ENCODE peak calls at places on chromosome 7, in six cellular contexts. Z, D, L, C, E and A are unnamed samples.

GRCh38 chr7:92691578-92691977 is 101.4 kb upstream of the FAM133B start:
- DNase-seq in Z (peak; percentile 52), D (peak; percentile 37), L (no peak), C (peak; percentile 68), E (peak; percentile 35), A (peak; percentile 33)

GRCh38 chr7:151351967-151352366 is 10.4 kb downstream of the NUB1 start:
- DNase-seq in Z (no peak), D (no peak), L (no peak), C (no peak), E (no peak), A (no peak)

GRCh38 chr7:154409703-154410311 is 357.6 kb downstream of the DPP6 start:
- DNase-seq in Z (no peak), D (no peak), L (no peak), C (peak; percentile 10), E (peak; percentile 36), A (peak; percentile 70)

GRCh38 chr7:97027427-97028234 is 3.0 kb upstream of the DLX5 start:
- DNase-seq in Z (peak; percentile 38), D (peak; percentile 13), L (no peak), C (peak; percentile 70), E (peak; percentile 82), A (no peak)

GRCh38 chr7:19701471-19701870 is 7.4 kb downstream of the POLR1F start:
- DNase-seq in Z (no peak), D (no peak), L (no peak), C (no peak), E (no peak), A (no peak)

GRCh38 chr7:27608776-27609495 is 53.7 kb downstream of the HIBADH start:
- DNase-seq in Z (no peak), D (no peak), L (no peak), C (no peak), E (peak; percentile 29), A (no peak)

GRCh38 chr7:107712025-107712424 is 31.9 kb upstream of the CBLL1 start:
- DNase-seq in Z (no peak), D (no peak), L (no peak), C (no peak), E (no peak), A (no peak)

GRCh38 chr7:141551080-141551772 is at the start of gene AGK:
- DNase-seq in Z (peak; percentile 52), D (no peak), L (peak; percentile 43), C (peak; percentile 53), E (peak; percentile 92), A (peak; percentile 50)

GRCh38 chr7:40804477-40805215 is 669.8 kb downstream of the SUGCT start:
- DNase-seq in Z (no peak), D (no peak), L (no peak), C (no peak), E (no peak), A (no peak)

GRCh38 chr7:85286449-85286848 is 99.6 kb upstream of the SEMA3D start:
- DNase-seq in Z (no peak), D (no peak), L (no peak), C (no peak), E (no peak), A (no peak)

GRCh38 chr7:130881799-130882141 is 147.8 kb upstream of the KLF14 start:
- DNase-seq in Z (no peak), D (no peak), L (no peak), C (no peak), E (no peak), A (no peak)

GRCh38 chr7:94642838-94643653 is 12.9 kb downstream of the SGCE start:
- DNase-seq in Z (no peak), D (no peak), L (no peak), C (peak; percentile 96), E (no peak), A (no peak)

GRCh38 chr7:36960105-36960504 is 235.8 kb upstream of the AOAH start:
- DNase-seq in Z (no peak), D (no peak), L (no peak), C (no peak), E (no peak), A (no peak)

GRCh38 chr7:81233208-81233940 is 314.5 kb upstream of the SEMA3C start:
- DNase-seq in Z (no peak), D (no peak), L (no peak), C (no peak), E (no peak), A (no peak)

GRCh38 chr7:144763291-144763690 is 72.6 kb downstream of the TPK1 start:
- DNase-seq in Z (no peak), D (no peak), L (no peak), C (no peak), E (no peak), A (no peak)

GRCh38 chr7:144769352-144769751 is 66.5 kb downstream of the TPK1 start:
- DNase-seq in Z (no peak), D (no peak), L (no peak), C (no peak), E (no peak), A (no peak)

GRCh38 chr7:144771921-144772320 is 63.9 kb downstream of the TPK1 start:
- DNase-seq in Z (no peak), D (no peak), L (no peak), C (no peak), E (no peak), A (no peak)

DNA sequence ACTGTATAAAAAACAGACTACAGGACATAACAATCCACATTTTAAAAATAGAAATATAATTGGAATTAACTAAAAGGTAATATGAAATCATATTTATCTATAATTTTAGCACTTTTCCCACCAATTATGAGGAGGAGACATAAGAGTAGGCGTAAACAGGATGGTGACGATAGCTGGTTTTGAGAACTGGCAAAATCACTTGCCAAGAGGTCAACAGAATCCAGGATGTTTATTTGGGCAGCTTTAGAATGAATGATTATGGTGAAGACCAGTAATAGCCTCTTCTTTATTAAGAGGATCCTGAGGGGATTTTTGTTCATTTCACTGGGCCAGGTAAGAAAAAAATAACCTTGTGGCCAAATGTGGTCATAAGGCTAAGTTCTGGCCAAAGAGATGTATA is 67.2 kb downstream of the TPK1 start:
- DNase-seq in Z (no peak), D (no peak), L (no peak), C (no peak), E (no peak), A (no peak)
- TF ChIP-seq ZNF274 in Z (no peak), D (no peak), L (no peak), C (no peak), E (no peak), A (no peak)

GRCh38 chr7:56046728-56047445 is 4.4 kb downstream of the PSPH start:
- DNase-seq in Z (no peak), D (no peak), L (no peak), C (peak; percentile 35), E (no peak), A (no peak)
- TF ChIP-seq ZNF274 in Z (no peak), D (no peak), L (no peak), C (no peak), E (no peak), A (no peak)

GRCh38 chr7:50317697-50318640 is 13.5 kb downstream of the IKZF1 start:
- DNase-seq in Z (no peak), D (no peak), L (no peak), C (no peak), E (no peak), A (no peak)

GRCh38 chr7:50317221-50317678 is 12.7 kb downstream of the IKZF1 start:
- DNase-seq in Z (no peak), D (no peak), L (no peak), C (no peak), E (no peak), A (no peak)

GRCh38 chr7:50314778-50315177 is 10.3 kb downstream of the IKZF1 start:
- DNase-seq in Z (no peak), D (no peak), L (no peak), C (no peak), E (no peak), A (no peak)

GRCh38 chr7:50315193-50315592 is 10.7 kb downstream of the IKZF1 start:
- DNase-seq in Z (no peak), D (no peak), L (no peak), C (no peak), E (no peak), A (no peak)

GRCh38 chr7:50315739-50316671 is 11.5 kb downstream of the IKZF1 start:
- DNase-seq in Z (no peak), D (no peak), L (no peak), C (no peak), E (no peak), A (no peak)
- TF ChIP-seq ZNF274 in Z (no peak), D (no peak), L (no peak), C (no peak), E (no peak), A (no peak)

GRCh38 chr7:33981686-33982424 is 76.5 kb downstream of the BMPER start:
- DNase-seq in Z (no peak), D (no peak), L (no peak), C (no peak), E (no peak), A (no peak)

GRCh38 chr7:33982425-33982786 is 77.1 kb downstream of the BMPER start:
- DNase-seq in Z (peak; percentile 33), D (no peak), L (no peak), C (no peak), E (no peak), A (no peak)

GRCh38 chr7:33981221-33981620 is 75.9 kb downstream of the BMPER start:
- DNase-seq in Z (no peak), D (no peak), L (no peak), C (no peak), E (no peak), A (no peak)

GRCh38 chr7:33979300-33979806 is 74.0 kb downstream of the BMPER start:
- DNase-seq in Z (no peak), D (no peak), L (no peak), C (no peak), E (no peak), A (no peak)

GRCh38 chr7:33979807-33980355 is 74.5 kb downstream of the BMPER start:
- DNase-seq in Z (no peak), D (no peak), L (no peak), C (peak; percentile 5), E (no peak), A (no peak)
- TF ChIP-seq ZNF274 in Z (no peak), D (no peak), L (no peak), C (no peak), E (no peak), A (no peak)

GRCh38 chr7:142711722-142712616 is 37.3 kb upstream of the PRSS1 start:
- DNase-seq in Z (peak; percentile 29), D (no peak), L (no peak), C (no peak), E (peak; percentile 41), A (no peak)
- TF ChIP-seq ZNF274 in Z (no peak), D (no peak), L (no peak), C (no peak), E (no peak), A (no peak)

GRCh38 chr7:8295638-8296361 is 33.8 kb upstream of the ICA1 start:
- DNase-seq in Z (peak; percentile 89), D (peak; percentile 43), L (peak; percentile 17), C (peak; percentile 80), E (peak; percentile 72), A (peak; percentile 93)
- TF ChIP-seq ZNF274 in Z (no peak), D (no peak), L (no peak), C (no peak), E (no peak), A (no peak)